ENCODE peak calls at places on chromosomes 2 and 18, in ten cellular contexts. One of them, this sample, is unnamed.

GRCh38 chr2:165886487-165887146 is 67.0 kb downstream of the TTC21B start:
- DNase-seq in tibial artery: no peak
- DNase-seq in cardiac fibroblast: no peak
- DNase-seq in fibroblast of lung: no peak
- DNase-seq in dorsolateral prefrontal cortex: no peak
- DNase-seq in MM.1S: no peak
- DNase-seq in PC-9: no peak
- DNase-seq in endodermal cell: no peak
- DNase-seq in RWPE1: no peak
- DNase-seq in astrocyte of the spinal cord: no peak
- DNase-seq in this sample: no peak

GRCh38 chr2:20359131-20359530 is 8.5 kb upstream of the PUM2 start:
- DNase-seq in tibial artery: no peak
- DNase-seq in MM.1S: no peak
- DNase-seq in dorsolateral prefrontal cortex: no peak
- DNase-seq in endodermal cell: no peak
- DNase-seq in fibroblast of lung: no peak
- DNase-seq in astrocyte of the spinal cord: no peak
- DNase-seq in RWPE1: no peak
- DNase-seq in cardiac fibroblast: no peak
- DNase-seq in PC-9: peak
- DNase-seq in this sample: no peak

GRCh38 chr2:241632478-241633325 is 4.3 kb downstream of the THAP4 start:
- DNase-seq in fibroblast of lung: no peak
- DNase-seq in dorsolateral prefrontal cortex: no peak
- DNase-seq in cardiac fibroblast: no peak
- DNase-seq in endodermal cell: no peak
- DNase-seq in MM.1S: no peak
- DNase-seq in astrocyte of the spinal cord: no peak
- DNase-seq in tibial artery: no peak
- DNase-seq in RWPE1: no peak
- DNase-seq in PC-9: no peak
- DNase-seq in this sample: no peak

GRCh38 chr2:99573624-99574251 is 83.9 kb upstream of the REV1 start:
- DNase-seq in RWPE1: no peak
- DNase-seq in endodermal cell: no peak
- DNase-seq in astrocyte of the spinal cord: no peak
- DNase-seq in PC-9: no peak
- DNase-seq in MM.1S: no peak
- DNase-seq in tibial artery: no peak
- DNase-seq in fibroblast of lung: no peak
- DNase-seq in dorsolateral prefrontal cortex: no peak
- DNase-seq in cardiac fibroblast: no peak
- DNase-seq in this sample: no peak

GRCh38 chr2:226802573-226802972 is 3.0 kb upstream of the IRS1 start:
- DNase-seq in dorsolateral prefrontal cortex: no peak
- DNase-seq in MM.1S: peak
- DNase-seq in cardiac fibroblast: peak
- DNase-seq in PC-9: peak
- DNase-seq in fibroblast of lung: peak
- DNase-seq in RWPE1: peak
- DNase-seq in tibial artery: no peak
- DNase-seq in astrocyte of the spinal cord: peak
- DNase-seq in endodermal cell: no peak
- DNase-seq in this sample: peak

GRCh38 chr2:171908235-171908634 is 14.0 kb upstream of the HAT1 start:
- DNase-seq in MM.1S: no peak
- DNase-seq in astrocyte of the spinal cord: no peak
- DNase-seq in PC-9: no peak
- DNase-seq in fibroblast of lung: no peak
- DNase-seq in dorsolateral prefrontal cortex: no peak
- DNase-seq in RWPE1: no peak
- DNase-seq in cardiac fibroblast: no peak
- DNase-seq in tibial artery: no peak
- DNase-seq in endodermal cell: no peak
- DNase-seq in this sample: no peak

GRCh38 chr2:12965540-12966269 is 249.0 kb downstream of the TRIB2 start:
- DNase-seq in PC-9: peak
- DNase-seq in endodermal cell: no peak
- DNase-seq in fibroblast of lung: peak
- DNase-seq in RWPE1: peak
- DNase-seq in astrocyte of the spinal cord: peak
- DNase-seq in dorsolateral prefrontal cortex: no peak
- DNase-seq in cardiac fibroblast: peak
- DNase-seq in MM.1S: peak
- DNase-seq in tibial artery: no peak
- DNase-seq in this sample: no peak

GRCh38 chr18:41948544-41949110 is 6.4 kb upstream of the PIK3C3 start:
- DNase-seq in astrocyte of the spinal cord: no peak
- DNase-seq in cardiac fibroblast: no peak
- DNase-seq in fibroblast of lung: no peak
- DNase-seq in dorsolateral prefrontal cortex: no peak
- DNase-seq in endodermal cell: no peak
- DNase-seq in PC-9: no peak
- DNase-seq in tibial artery: no peak
- DNase-seq in RWPE1: no peak
- DNase-seq in MM.1S: no peak
- DNase-seq in this sample: no peak

GRCh38 chr2:217451634-217452033 is 551.2 kb downstream of the TNS1 start:
- DNase-seq in dorsolateral prefrontal cortex: no peak
- DNase-seq in cardiac fibroblast: peak
- DNase-seq in RWPE1: peak
- DNase-seq in fibroblast of lung: peak
- DNase-seq in MM.1S: no peak
- DNase-seq in astrocyte of the spinal cord: peak
- DNase-seq in PC-9: peak
- DNase-seq in tibial artery: no peak
- DNase-seq in endodermal cell: peak
- DNase-seq in this sample: no peak

GRCh38 chr2:160299540-160299939 is 99.5 kb upstream of the ITGB6 start:
- DNase-seq in endodermal cell: no peak
- DNase-seq in PC-9: no peak
- DNase-seq in cardiac fibroblast: peak
- DNase-seq in astrocyte of the spinal cord: peak
- DNase-seq in dorsolateral prefrontal cortex: no peak
- DNase-seq in tibial artery: no peak
- DNase-seq in RWPE1: no peak
- DNase-seq in MM.1S: no peak
- DNase-seq in fibroblast of lung: peak
- DNase-seq in this sample: no peak

GRCh38 chr2:218582085-218582484 is 13.4 kb downstream of the CNOT9 start:
- DNase-seq in PC-9: peak
- DNase-seq in cardiac fibroblast: no peak
- DNase-seq in fibroblast of lung: peak
- DNase-seq in RWPE1: peak
- DNase-seq in tibial artery: no peak
- DNase-seq in MM.1S: no peak
- DNase-seq in endodermal cell: no peak
- DNase-seq in dorsolateral prefrontal cortex: no peak
- DNase-seq in astrocyte of the spinal cord: peak
- DNase-seq in this sample: peak

GRCh38 chr2:9824956-9825720 is 18.1 kb upstream of the TAF1B start:
- DNase-seq in RWPE1: no peak
- DNase-seq in astrocyte of the spinal cord: peak
- DNase-seq in fibroblast of lung: peak
- DNase-seq in MM.1S: no peak
- DNase-seq in cardiac fibroblast: no peak
- DNase-seq in endodermal cell: no peak
- DNase-seq in tibial artery: no peak
- DNase-seq in dorsolateral prefrontal cortex: no peak
- DNase-seq in PC-9: no peak
- DNase-seq in this sample: no peak
- TF ChIP-seq CTCF in RWPE1: no peak
- TF ChIP-seq CTCF in astrocyte of the spinal cord: no peak
- TF ChIP-seq CTCF in fibroblast of lung: no peak
- TF ChIP-seq CTCF in MM.1S: no peak
- TF ChIP-seq CTCF in cardiac fibroblast: no peak
- TF ChIP-seq CTCF in endodermal cell: no peak
- TF ChIP-seq CTCF in tibial artery: no peak
- TF ChIP-seq CTCF in dorsolateral prefrontal cortex: no peak
- TF ChIP-seq CTCF in PC-9: no peak
- TF ChIP-seq CTCF in this sample: no peak

DNA sequence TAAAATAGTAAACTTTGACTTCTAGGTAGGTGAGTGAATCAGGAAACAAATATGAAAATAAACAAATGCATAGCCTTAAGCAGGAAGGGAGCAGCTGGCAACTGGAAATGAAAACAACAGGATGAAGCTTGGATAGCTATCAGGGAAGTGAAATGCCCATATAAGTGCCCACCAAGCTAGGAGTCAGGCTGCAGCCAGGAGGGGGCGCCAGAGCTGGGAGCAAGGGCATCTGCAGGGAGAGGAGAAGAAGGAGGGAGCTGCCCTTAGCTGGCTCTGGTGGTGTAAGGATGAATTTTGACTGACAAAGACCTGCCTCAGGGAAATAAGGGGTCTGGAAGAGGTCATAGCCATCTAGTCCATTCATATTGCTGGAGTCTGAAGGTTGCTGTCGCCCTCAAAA is 298.3 kb downstream of the TDRD15 start:
- DNase-seq in MM.1S: peak
- DNase-seq in tibial artery: no peak
- DNase-seq in dorsolateral prefrontal cortex: no peak
- DNase-seq in RWPE1: no peak
- DNase-seq in cardiac fibroblast: no peak
- DNase-seq in astrocyte of the spinal cord: no peak
- DNase-seq in PC-9: peak
- DNase-seq in fibroblast of lung: no peak
- DNase-seq in endodermal cell: peak
- DNase-seq in this sample: peak
- TF ChIP-seq CTCF in MM.1S: peak
- TF ChIP-seq CTCF in tibial artery: no peak
- TF ChIP-seq CTCF in dorsolateral prefrontal cortex: peak
- TF ChIP-seq CTCF in RWPE1: no peak
- TF ChIP-seq CTCF in cardiac fibroblast: peak
- TF ChIP-seq CTCF in astrocyte of the spinal cord: peak
- TF ChIP-seq CTCF in PC-9: peak
- TF ChIP-seq CTCF in fibroblast of lung: peak
- TF ChIP-seq CTCF in endodermal cell: peak
- TF ChIP-seq CTCF in this sample: peak

GRCh38 chr2:65737452-65738011 is 305.1 kb upstream of the SPRED2 start:
- DNase-seq in dorsolateral prefrontal cortex: no peak
- DNase-seq in fibroblast of lung: no peak
- DNase-seq in RWPE1: no peak
- DNase-seq in MM.1S: no peak
- DNase-seq in astrocyte of the spinal cord: no peak
- DNase-seq in PC-9: no peak
- DNase-seq in endodermal cell: no peak
- DNase-seq in tibial artery: no peak
- DNase-seq in cardiac fibroblast: no peak
- DNase-seq in this sample: no peak

GRCh38 chr2:65746919-65747678 is 314.7 kb upstream of the SPRED2 start:
- DNase-seq in tibial artery: no peak
- DNase-seq in endodermal cell: peak
- DNase-seq in MM.1S: no peak
- DNase-seq in RWPE1: no peak
- DNase-seq in cardiac fibroblast: no peak
- DNase-seq in PC-9: no peak
- DNase-seq in dorsolateral prefrontal cortex: no peak
- DNase-seq in astrocyte of the spinal cord: peak
- DNase-seq in fibroblast of lung: no peak
- DNase-seq in this sample: no peak

GRCh38 chr2:65744801-65745200 is 312.4 kb upstream of the SPRED2 start:
- DNase-seq in fibroblast of lung: no peak
- DNase-seq in dorsolateral prefrontal cortex: no peak
- DNase-seq in cardiac fibroblast: no peak
- DNase-seq in tibial artery: no peak
- DNase-seq in endodermal cell: no peak
- DNase-seq in RWPE1: no peak
- DNase-seq in PC-9: no peak
- DNase-seq in astrocyte of the spinal cord: no peak
- DNase-seq in MM.1S: no peak
- DNase-seq in this sample: no peak

GRCh38 chr2:65742977-65743376 is 310.6 kb upstream of the SPRED2 start:
- DNase-seq in astrocyte of the spinal cord: no peak
- DNase-seq in fibroblast of lung: no peak
- DNase-seq in PC-9: no peak
- DNase-seq in dorsolateral prefrontal cortex: no peak
- DNase-seq in endodermal cell: no peak
- DNase-seq in tibial artery: no peak
- DNase-seq in MM.1S: no peak
- DNase-seq in cardiac fibroblast: no peak
- DNase-seq in RWPE1: no peak
- DNase-seq in this sample: no peak
- TF ChIP-seq CTCF in astrocyte of the spinal cord: no peak
- TF ChIP-seq CTCF in fibroblast of lung: no peak
- TF ChIP-seq CTCF in PC-9: no peak
- TF ChIP-seq CTCF in dorsolateral prefrontal cortex: no peak
- TF ChIP-seq CTCF in endodermal cell: peak
- TF ChIP-seq CTCF in tibial artery: no peak
- TF ChIP-seq CTCF in MM.1S: no peak
- TF ChIP-seq CTCF in cardiac fibroblast: no peak
- TF ChIP-seq CTCF in RWPE1: no peak
- TF ChIP-seq CTCF in this sample: no peak

GRCh38 chr2:229910832-229911412 is 10.9 kb downstream of the TRIP12 start:
- DNase-seq in tibial artery: no peak
- DNase-seq in astrocyte of the spinal cord: no peak
- DNase-seq in endodermal cell: peak
- DNase-seq in RWPE1: no peak
- DNase-seq in MM.1S: peak
- DNase-seq in fibroblast of lung: no peak
- DNase-seq in dorsolateral prefrontal cortex: no peak
- DNase-seq in PC-9: no peak
- DNase-seq in cardiac fibroblast: peak
- DNase-seq in this sample: peak
- TF ChIP-seq CTCF in tibial artery: peak
- TF ChIP-seq CTCF in astrocyte of the spinal cord: peak
- TF ChIP-seq CTCF in endodermal cell: peak
- TF ChIP-seq CTCF in RWPE1: peak
- TF ChIP-seq CTCF in MM.1S: peak
- TF ChIP-seq CTCF in fibroblast of lung: no peak
- TF ChIP-seq CTCF in dorsolateral prefrontal cortex: peak
- TF ChIP-seq CTCF in PC-9: no peak
- TF ChIP-seq CTCF in cardiac fibroblast: no peak
- TF ChIP-seq CTCF in this sample: peak

DNA sequence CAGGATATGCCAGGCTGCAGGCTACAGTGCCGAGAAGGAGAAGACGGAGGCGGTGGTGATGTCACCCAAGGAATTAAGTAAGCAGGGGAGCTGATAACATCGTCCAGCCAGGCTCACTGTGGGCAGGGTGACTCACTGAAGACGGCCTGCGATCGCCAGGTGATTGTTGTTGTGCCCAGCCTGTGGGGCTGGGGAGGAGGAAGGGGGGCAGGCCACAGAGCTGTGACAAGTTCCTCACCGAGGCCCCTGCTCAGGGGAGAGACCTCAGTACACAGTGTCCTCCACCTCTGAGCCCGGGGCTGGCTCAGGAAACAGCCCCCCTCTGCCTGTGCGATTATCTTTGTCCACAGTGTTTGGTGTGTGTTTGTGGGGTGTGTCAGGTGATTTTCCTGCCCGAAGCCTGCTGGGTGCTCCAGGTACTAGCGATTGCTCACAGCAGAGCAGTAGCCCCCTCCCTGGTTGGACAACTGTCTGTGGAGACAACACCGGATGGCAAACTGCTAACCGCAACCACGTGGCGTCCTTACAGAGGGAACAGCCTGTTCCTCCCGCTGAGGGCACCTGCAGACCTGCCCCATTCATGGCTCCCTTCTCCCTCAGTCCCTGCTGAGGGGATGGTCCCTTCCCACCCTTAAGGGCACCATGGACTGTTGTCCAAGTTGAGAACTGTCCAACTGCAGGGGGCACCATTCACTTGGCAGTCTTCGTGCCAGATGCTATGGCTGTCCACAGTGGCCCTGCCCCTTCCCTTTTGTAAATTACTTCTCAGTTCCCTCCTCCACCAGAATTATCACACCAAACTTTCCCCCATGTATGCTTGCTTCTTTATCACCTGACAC is 95.1 kb downstream of the ZFP36L2 start:
- DNase-seq in astrocyte of the spinal cord: peak
- DNase-seq in endodermal cell: peak
- DNase-seq in MM.1S: peak
- DNase-seq in RWPE1: peak
- DNase-seq in cardiac fibroblast: peak
- DNase-seq in dorsolateral prefrontal cortex: peak
- DNase-seq in fibroblast of lung: peak
- DNase-seq in tibial artery: peak
- DNase-seq in PC-9: peak
- DNase-seq in this sample: peak
- TF ChIP-seq CTCF in astrocyte of the spinal cord: peak
- TF ChIP-seq CTCF in endodermal cell: peak
- TF ChIP-seq CTCF in MM.1S: peak
- TF ChIP-seq CTCF in RWPE1: peak
- TF ChIP-seq CTCF in cardiac fibroblast: peak
- TF ChIP-seq CTCF in dorsolateral prefrontal cortex: peak
- TF ChIP-seq CTCF in fibroblast of lung: peak
- TF ChIP-seq CTCF in tibial artery: peak
- TF ChIP-seq CTCF in PC-9: peak
- TF ChIP-seq CTCF in this sample: peak